ENCODE peak calls at places on chromosomes 11 and 22, in six cellular contexts. Z is ascending aorta; W is MCF 10A; J is stimulated activated CD8-positive, alpha-beta memory T cell treated with anti-CD3 and anti-CD28 coated beads, Interleukin-15, amount 100 ng/mL, for 4 hours; H is IMR-90; V is GM23248. F is an unnamed sample.
A peak's percentile ranks its signal among the peaks of the same experiment; 100 is the strongest.

GRCh38 chr11:28900427-28900826 is 792.2 kb downstream of the METTL15 start:
- DNase-seq in Z (no peak), W (no peak), J (no peak), H (no peak), V (no peak), F (no peak)

GRCh38 chr11:97973352-97973857 is 1047.3 kb upstream of the CNTN5 start:
- DNase-seq in Z (no peak), W (no peak), J (no peak), H (no peak), V (no peak), F (no peak)

GRCh38 chr22:38406617-38407016 is 48.4 kb downstream of the KCNJ4 start:
- DNase-seq in Z (no peak), W (peak; percentile 64), J (no peak), H (peak; percentile 26), V (peak; percentile 59), F (no peak)

GRCh38 chr22:41245917-41246499 is 5.3 kb upstream of the CHADL start:
- DNase-seq in Z (no peak), W (no peak), J (no peak), H (no peak), V (no peak), F (no peak)

GRCh38 chr11:34344410-34345011 is 13.3 kb downstream of the ABTB2 start:
- DNase-seq in Z (no peak), W (peak; percentile 72), J (no peak), H (no peak), V (no peak), F (peak; percentile 24)

GRCh38 chr22:19980766-19981165 is 35.9 kb downstream of the ARVCF start:
- DNase-seq in Z (no peak), W (no peak), J (no peak), H (no peak), V (no peak), F (no peak)

GRCh38 chr11:12769834-12770345 is 95.7 kb downstream of the TEAD1 start:
- DNase-seq in Z (no peak), W (peak; percentile 86), J (no peak), H (peak; percentile 75), V (peak; percentile 89), F (peak; percentile 83)

GRCh38 chr22:32600184-32600583 is 125.6 kb downstream of the FBXO7 start:
- DNase-seq in Z (no peak), W (no peak), J (no peak), H (no peak), V (no peak), F (no peak)

GRCh38 chr11:65911682-65912568 is 6.9 kb downstream of the C11orf68 start:
- DNase-seq in Z (peak; percentile 90), W (peak; percentile 90), J (no peak), H (peak; percentile 87), V (peak; percentile 95), F (peak; percentile 87)

GRCh38 chr11:7512525-7513209 is 1.1 kb upstream of the PPFIBP2 start:
- DNase-seq in Z (peak; percentile 93), W (no peak), J (no peak), H (no peak), V (peak; percentile 76), F (no peak)

GRCh38 chr11:4672470-4672869 is 25.2 kb downstream of the OR51E2 start:
- DNase-seq in Z (no peak), W (no peak), J (no peak), H (peak; percentile 52), V (no peak), F (peak; percentile 62)

GRCh38 chr11:105448703-105449079 is 161.2 kb upstream of the GRIA4 start:
- DNase-seq in Z (no peak), W (no peak), J (no peak), H (no peak), V (no peak), F (no peak)

GRCh38 chr22:41752011-41752975 is 48.2 kb upstream of the CCDC134 start:
- DNase-seq in Z (no peak), W (no peak), J (no peak), H (no peak), V (peak; percentile 18), F (no peak)

GRCh38 chr11:79018371-79018849 is 422.4 kb downstream of the TENM4 start:
- DNase-seq in Z (no peak), W (no peak), J (no peak), H (peak; percentile 97), V (peak; percentile 80), F (no peak)

GRCh38 chr11:124315052-124315451 is 1.3 kb upstream of the OR8D1 start:
- DNase-seq in Z (no peak), W (peak; percentile 21), J (no peak), H (peak; percentile 80), V (peak; percentile 34), F (no peak)